ENCODE peak calls at places on chromosomes 4 and X, in ten cellular contexts. One of them, this sample, is unnamed.

GRCh38 chr4:87884976-87885574 is 52.3 kb downstream of the MEPE start:
- DNase-seq in CD4-positive, alpha-beta T cell: no peak
- DNase-seq in heart right ventricle: no peak
- DNase-seq in heart left ventricle: no peak
- DNase-seq in PC-3: no peak
- DNase-seq in GM20000: no peak
- DNase-seq in suprapubic skin: no peak
- DNase-seq in kidney: no peak
- DNase-seq in esophagus muscularis mucosa: no peak
- DNase-seq in RWPE1: no peak
- DNase-seq in this sample: no peak

GRCh38 chr4:18756661-18757060 is 735.1 kb upstream of the LCORL start:
- DNase-seq in esophagus muscularis mucosa: no peak
- DNase-seq in RWPE1: no peak
- DNase-seq in heart right ventricle: no peak
- DNase-seq in PC-3: no peak
- DNase-seq in heart left ventricle: no peak
- DNase-seq in suprapubic skin: no peak
- DNase-seq in kidney: no peak
- DNase-seq in CD4-positive, alpha-beta T cell: no peak
- DNase-seq in GM20000: no peak
- DNase-seq in this sample: peak

GRCh38 chrX:51494409-51494808 is 2.0 kb downstream of the NUDT11 start:
- DNase-seq in heart left ventricle: no peak
- DNase-seq in RWPE1: no peak
- DNase-seq in heart right ventricle: no peak
- DNase-seq in kidney: no peak
- DNase-seq in CD4-positive, alpha-beta T cell: no peak
- DNase-seq in PC-3: peak
- DNase-seq in GM20000: no peak
- DNase-seq in suprapubic skin: no peak
- DNase-seq in esophagus muscularis mucosa: no peak
- DNase-seq in this sample: no peak

GRCh38 chrX:101478366-101478765 is 6.9 kb upstream of the ARMCX4 start:
- DNase-seq in kidney: no peak
- DNase-seq in GM20000: no peak
- DNase-seq in RWPE1: no peak
- DNase-seq in CD4-positive, alpha-beta T cell: no peak
- DNase-seq in heart right ventricle: no peak
- DNase-seq in esophagus muscularis mucosa: no peak
- DNase-seq in heart left ventricle: no peak
- DNase-seq in suprapubic skin: no peak
- DNase-seq in PC-3: no peak
- DNase-seq in this sample: no peak

GRCh38 chr4:167232805-167233522 is 1.3 kb downstream of the SPOCK3 start:
- DNase-seq in kidney: no peak
- DNase-seq in esophagus muscularis mucosa: no peak
- DNase-seq in GM20000: no peak
- DNase-seq in suprapubic skin: no peak
- DNase-seq in PC-3: no peak
- DNase-seq in heart left ventricle: no peak
- DNase-seq in CD4-positive, alpha-beta T cell: no peak
- DNase-seq in RWPE1: no peak
- DNase-seq in heart right ventricle: no peak
- DNase-seq in this sample: no peak

GRCh38 chr4:5751073-5751917 is 40.3 kb downstream of the EVC start:
- DNase-seq in heart right ventricle: no peak
- DNase-seq in RWPE1: no peak
- DNase-seq in CD4-positive, alpha-beta T cell: no peak
- DNase-seq in suprapubic skin: no peak
- DNase-seq in PC-3: no peak
- DNase-seq in heart left ventricle: no peak
- DNase-seq in kidney: peak
- DNase-seq in esophagus muscularis mucosa: no peak
- DNase-seq in GM20000: no peak
- DNase-seq in this sample: peak

GRCh38 chrX:43836435-43837184 is 45.6 kb downstream of the MAOB start:
- DNase-seq in heart right ventricle: no peak
- DNase-seq in RWPE1: peak
- DNase-seq in GM20000: no peak
- DNase-seq in CD4-positive, alpha-beta T cell: no peak
- DNase-seq in PC-3: peak
- DNase-seq in esophagus muscularis mucosa: no peak
- DNase-seq in heart left ventricle: no peak
- DNase-seq in kidney: no peak
- DNase-seq in suprapubic skin: no peak
- DNase-seq in this sample: peak

GRCh38 chrX:19064175-19064574 is 58.1 kb downstream of the ADGRG2 start:
- DNase-seq in heart right ventricle: no peak
- DNase-seq in kidney: no peak
- DNase-seq in GM20000: no peak
- DNase-seq in CD4-positive, alpha-beta T cell: no peak
- DNase-seq in suprapubic skin: no peak
- DNase-seq in PC-3: peak
- DNase-seq in esophagus muscularis mucosa: no peak
- DNase-seq in heart left ventricle: no peak
- DNase-seq in RWPE1: peak
- DNase-seq in this sample: peak

GRCh38 chrX:74248889-74249288 is 55.1 kb upstream of the ZCCHC13 start:
- DNase-seq in suprapubic skin: no peak
- DNase-seq in GM20000: no peak
- DNase-seq in heart left ventricle: peak
- DNase-seq in heart right ventricle: no peak
- DNase-seq in CD4-positive, alpha-beta T cell: no peak
- DNase-seq in PC-3: no peak
- DNase-seq in RWPE1: no peak
- DNase-seq in esophagus muscularis mucosa: no peak
- DNase-seq in kidney: no peak
- DNase-seq in this sample: no peak

GRCh38 chr4:2289311-2289954 is 27.5 kb upstream of the MXD4 start:
- DNase-seq in heart left ventricle: no peak
- DNase-seq in esophagus muscularis mucosa: no peak
- DNase-seq in CD4-positive, alpha-beta T cell: no peak
- DNase-seq in suprapubic skin: peak
- DNase-seq in RWPE1: no peak
- DNase-seq in heart right ventricle: no peak
- DNase-seq in PC-3: no peak
- DNase-seq in kidney: peak
- DNase-seq in GM20000: no peak
- DNase-seq in this sample: no peak

GRCh38 chr4:54914781-54915180 is 210.6 kb downstream of the KDR start:
- DNase-seq in heart left ventricle: no peak
- DNase-seq in CD4-positive, alpha-beta T cell: no peak
- DNase-seq in kidney: no peak
- DNase-seq in suprapubic skin: no peak
- DNase-seq in PC-3: no peak
- DNase-seq in GM20000: no peak
- DNase-seq in esophagus muscularis mucosa: no peak
- DNase-seq in heart right ventricle: no peak
- DNase-seq in RWPE1: no peak
- DNase-seq in this sample: no peak

GRCh38 chr4:123621072-123621705 is 224.6 kb downstream of the SPRY1 start:
- DNase-seq in RWPE1: no peak
- DNase-seq in heart right ventricle: no peak
- DNase-seq in heart left ventricle: no peak
- DNase-seq in kidney: no peak
- DNase-seq in esophagus muscularis mucosa: no peak
- DNase-seq in GM20000: no peak
- DNase-seq in PC-3: no peak
- DNase-seq in suprapubic skin: no peak
- DNase-seq in CD4-positive, alpha-beta T cell: no peak
- DNase-seq in this sample: no peak

GRCh38 chr4:99047710-99048109 is 40.9 kb downstream of the ADH5 start:
- DNase-seq in kidney: no peak
- DNase-seq in suprapubic skin: no peak
- DNase-seq in GM20000: no peak
- DNase-seq in heart right ventricle: no peak
- DNase-seq in heart left ventricle: no peak
- DNase-seq in CD4-positive, alpha-beta T cell: no peak
- DNase-seq in PC-3: no peak
- DNase-seq in esophagus muscularis mucosa: no peak
- DNase-seq in RWPE1: no peak
- DNase-seq in this sample: no peak
- TF ChIP-seq CTCF in kidney: no peak
- TF ChIP-seq CTCF in suprapubic skin: no peak
- TF ChIP-seq CTCF in GM20000: no peak
- TF ChIP-seq CTCF in heart right ventricle: peak
- TF ChIP-seq CTCF in heart left ventricle: no peak
- TF ChIP-seq CTCF in CD4-positive, alpha-beta T cell: no peak
- TF ChIP-seq CTCF in PC-3: peak
- TF ChIP-seq CTCF in esophagus muscularis mucosa: no peak
- TF ChIP-seq CTCF in RWPE1: no peak
- TF ChIP-seq CTCF in this sample: no peak

GRCh38 chrX:24838624-24839023 is 144.9 kb downstream of the POLA1 start:
- DNase-seq in PC-3: peak
- DNase-seq in CD4-positive, alpha-beta T cell: no peak
- DNase-seq in heart right ventricle: no peak
- DNase-seq in GM20000: peak
- DNase-seq in RWPE1: peak
- DNase-seq in esophagus muscularis mucosa: no peak
- DNase-seq in heart left ventricle: no peak
- DNase-seq in kidney: no peak
- DNase-seq in suprapubic skin: no peak
- DNase-seq in this sample: peak
- TF ChIP-seq CTCF in PC-3: peak
- TF ChIP-seq CTCF in CD4-positive, alpha-beta T cell: peak
- TF ChIP-seq CTCF in heart right ventricle: peak
- TF ChIP-seq CTCF in GM20000: peak
- TF ChIP-seq CTCF in RWPE1: peak
- TF ChIP-seq CTCF in esophagus muscularis mucosa: no peak
- TF ChIP-seq CTCF in heart left ventricle: peak
- TF ChIP-seq CTCF in kidney: peak
- TF ChIP-seq CTCF in suprapubic skin: no peak
- TF ChIP-seq CTCF in this sample: no peak

DNA sequence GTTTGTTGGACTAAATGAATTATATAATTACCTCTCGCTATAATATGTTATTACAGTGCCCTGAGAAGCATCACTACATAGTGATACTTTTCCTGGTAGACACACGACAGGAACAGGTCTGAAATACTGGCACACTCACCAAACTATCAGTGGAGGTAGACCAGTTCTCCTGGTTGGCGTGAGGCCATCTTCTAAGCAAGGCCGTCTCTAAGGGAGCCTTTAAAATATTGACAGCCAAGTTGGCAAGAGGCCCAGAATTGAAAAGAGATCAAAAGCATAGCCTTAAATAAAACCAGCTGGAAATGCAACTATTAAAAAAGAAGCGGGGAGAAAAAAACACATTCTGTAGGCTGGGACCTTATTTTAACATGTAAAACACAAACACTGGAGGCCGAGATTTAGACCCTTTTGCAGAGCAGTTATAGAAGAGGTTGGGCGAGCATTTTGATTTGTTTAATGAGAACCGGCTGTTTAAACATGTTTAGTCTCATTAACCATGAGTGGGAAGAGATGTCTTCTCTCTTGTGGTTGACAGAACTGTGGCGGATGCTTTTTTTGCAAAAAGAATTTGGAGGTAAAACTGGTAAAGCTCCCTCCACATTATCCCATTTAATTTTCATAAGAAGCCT is 233.0 kb upstream of the CLNK start:
- DNase-seq in suprapubic skin: no peak
- DNase-seq in esophagus muscularis mucosa: no peak
- DNase-seq in heart left ventricle: no peak
- DNase-seq in PC-3: no peak
- DNase-seq in kidney: no peak
- DNase-seq in CD4-positive, alpha-beta T cell: no peak
- DNase-seq in GM20000: no peak
- DNase-seq in heart right ventricle: no peak
- DNase-seq in RWPE1: no peak
- DNase-seq in this sample: no peak
- TF ChIP-seq CTCF in suprapubic skin: no peak
- TF ChIP-seq CTCF in esophagus muscularis mucosa: no peak
- TF ChIP-seq CTCF in heart left ventricle: no peak
- TF ChIP-seq CTCF in PC-3: no peak
- TF ChIP-seq CTCF in kidney: no peak
- TF ChIP-seq CTCF in CD4-positive, alpha-beta T cell: no peak
- TF ChIP-seq CTCF in GM20000: no peak
- TF ChIP-seq CTCF in heart right ventricle: no peak
- TF ChIP-seq CTCF in RWPE1: no peak
- TF ChIP-seq CTCF in this sample: no peak

GRCh38 chrX:72295745-72296144 is 10.0 kb downstream of the CITED1 start:
- DNase-seq in suprapubic skin: no peak
- DNase-seq in heart left ventricle: no peak
- DNase-seq in RWPE1: no peak
- DNase-seq in GM20000: no peak
- DNase-seq in kidney: no peak
- DNase-seq in esophagus muscularis mucosa: no peak
- DNase-seq in heart right ventricle: no peak
- DNase-seq in CD4-positive, alpha-beta T cell: no peak
- DNase-seq in PC-3: no peak
- DNase-seq in this sample: no peak

GRCh38 chrX:72296991-72297390 is 8.7 kb downstream of the CITED1 start:
- DNase-seq in CD4-positive, alpha-beta T cell: no peak
- DNase-seq in heart left ventricle: no peak
- DNase-seq in esophagus muscularis mucosa: no peak
- DNase-seq in heart right ventricle: no peak
- DNase-seq in RWPE1: no peak
- DNase-seq in kidney: no peak
- DNase-seq in suprapubic skin: no peak
- DNase-seq in PC-3: no peak
- DNase-seq in GM20000: no peak
- DNase-seq in this sample: no peak

GRCh38 chrX:72301781-72302180 is 3.9 kb downstream of the CITED1 start:
- DNase-seq in GM20000: no peak
- DNase-seq in PC-3: no peak
- DNase-seq in RWPE1: no peak
- DNase-seq in heart left ventricle: no peak
- DNase-seq in suprapubic skin: no peak
- DNase-seq in CD4-positive, alpha-beta T cell: no peak
- DNase-seq in heart right ventricle: no peak
- DNase-seq in esophagus muscularis mucosa: no peak
- DNase-seq in kidney: no peak
- DNase-seq in this sample: no peak

GRCh38 chrX:72299891-72300630 is 5.7 kb downstream of the CITED1 start:
- DNase-seq in heart left ventricle: no peak
- DNase-seq in GM20000: no peak
- DNase-seq in esophagus muscularis mucosa: no peak
- DNase-seq in PC-3: no peak
- DNase-seq in heart right ventricle: no peak
- DNase-seq in RWPE1: no peak
- DNase-seq in suprapubic skin: no peak
- DNase-seq in CD4-positive, alpha-beta T cell: no peak
- DNase-seq in kidney: no peak
- DNase-seq in this sample: no peak

DNA sequence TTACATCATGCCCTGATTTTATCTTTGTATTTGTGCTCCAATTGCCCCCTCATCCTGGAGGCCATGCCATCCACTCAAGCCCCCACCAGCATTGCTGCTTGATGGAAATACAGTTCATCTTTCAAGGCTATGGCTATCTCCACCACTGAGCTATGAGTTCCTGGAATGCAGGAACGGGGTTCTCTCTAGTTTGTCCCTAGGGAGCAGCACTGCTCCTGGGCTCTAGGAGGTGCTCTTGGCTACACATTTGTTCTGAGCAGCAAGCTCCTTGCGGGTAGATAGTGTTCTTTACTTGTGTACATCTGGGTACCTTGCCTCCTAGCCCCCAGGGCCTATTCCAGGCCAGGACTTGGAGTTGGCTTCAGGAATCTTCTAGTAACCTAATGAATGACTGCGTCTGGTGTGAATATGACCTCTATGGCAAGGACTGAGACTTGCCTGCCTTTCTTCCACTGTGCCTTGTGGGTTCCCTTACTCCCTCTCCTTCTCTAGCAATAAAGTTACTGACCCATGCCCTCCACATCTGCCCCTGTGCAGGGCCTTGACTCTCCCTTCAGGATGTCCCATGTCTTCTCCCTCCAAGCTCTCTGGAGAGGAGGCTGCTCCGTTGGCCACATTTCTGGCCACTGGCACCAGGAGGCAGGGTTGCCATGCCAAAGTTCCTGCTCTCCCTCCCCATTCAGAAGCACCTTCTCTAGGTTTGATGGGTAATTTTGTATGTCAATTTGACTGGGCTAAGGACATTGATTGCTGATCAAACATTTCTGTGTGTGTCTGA is 7.6 kb downstream of the CITED1 start:
- DNase-seq in RWPE1: no peak
- DNase-seq in suprapubic skin: no peak
- DNase-seq in kidney: no peak
- DNase-seq in heart right ventricle: no peak
- DNase-seq in PC-3: peak
- DNase-seq in GM20000: peak
- DNase-seq in heart left ventricle: no peak
- DNase-seq in esophagus muscularis mucosa: no peak
- DNase-seq in CD4-positive, alpha-beta T cell: no peak
- DNase-seq in this sample: peak
- TF ChIP-seq CTCF in RWPE1: no peak
- TF ChIP-seq CTCF in suprapubic skin: no peak
- TF ChIP-seq CTCF in kidney: peak
- TF ChIP-seq CTCF in heart right ventricle: peak
- TF ChIP-seq CTCF in PC-3: peak
- TF ChIP-seq CTCF in GM20000: peak
- TF ChIP-seq CTCF in heart left ventricle: peak
- TF ChIP-seq CTCF in esophagus muscularis mucosa: no peak
- TF ChIP-seq CTCF in CD4-positive, alpha-beta T cell: no peak
- TF ChIP-seq CTCF in this sample: peak